ENCODE peak calls at places on chromosomes 11 and 22, in six cellular contexts. One of them, this sample, is unnamed.

GRCh38 chr11:78138694-78139421 is 568 bp downstream of the ALG8 start:
- DNase-seq in stimulated activated naive CD8-positive, alpha-beta T cell treated with anti-CD3 and anti-CD28 coated beads, Interleukin-15, amount 100 ng/mL, for 72 hours: peak; percentile 20
- DNase-seq in heart right ventricle: no peak
- DNase-seq in germinal center: peak; percentile 54
- DNase-seq in NCI-H2081: no peak
- DNase-seq in Peyer's patch: peak; percentile 52
- DNase-seq in this sample: peak; percentile 85

GRCh38 chr11:19379465-19379864 is 138.7 kb upstream of the E2F8 start:
- DNase-seq in Peyer's patch: no peak
- DNase-seq in germinal center: no peak
- DNase-seq in stimulated activated naive CD8-positive, alpha-beta T cell treated with anti-CD3 and anti-CD28 coated beads, Interleukin-15, amount 100 ng/mL, for 72 hours: no peak
- DNase-seq in NCI-H2081: no peak
- DNase-seq in heart right ventricle: no peak
- DNase-seq in this sample: no peak

GRCh38 chr11:58913685-58914084 is 25.6 kb upstream of the GLYATL1 start:
- DNase-seq in germinal center: no peak
- DNase-seq in stimulated activated naive CD8-positive, alpha-beta T cell treated with anti-CD3 and anti-CD28 coated beads, Interleukin-15, amount 100 ng/mL, for 72 hours: no peak
- DNase-seq in heart right ventricle: no peak
- DNase-seq in NCI-H2081: no peak
- DNase-seq in Peyer's patch: no peak
- DNase-seq in this sample: no peak

GRCh38 chr22:46970411-46971123 is 208.1 kb downstream of the TBC1D22A start:
- DNase-seq in NCI-H2081: no peak
- DNase-seq in stimulated activated naive CD8-positive, alpha-beta T cell treated with anti-CD3 and anti-CD28 coated beads, Interleukin-15, amount 100 ng/mL, for 72 hours: no peak
- DNase-seq in heart right ventricle: no peak
- DNase-seq in germinal center: no peak
- DNase-seq in Peyer's patch: no peak
- DNase-seq in this sample: no peak

GRCh38 chr11:94134651-94135512 is 6.2 kb downstream of the PANX1 start:
- DNase-seq in stimulated activated naive CD8-positive, alpha-beta T cell treated with anti-CD3 and anti-CD28 coated beads, Interleukin-15, amount 100 ng/mL, for 72 hours: no peak
- DNase-seq in NCI-H2081: no peak
- DNase-seq in Peyer's patch: peak; percentile 72
- DNase-seq in heart right ventricle: peak; percentile 61
- DNase-seq in germinal center: no peak
- DNase-seq in this sample: no peak

GRCh38 chr11:77187105-77187750 is 59.2 kb downstream of the MYO7A start:
- DNase-seq in NCI-H2081: no peak
- DNase-seq in germinal center: no peak
- DNase-seq in Peyer's patch: no peak
- DNase-seq in stimulated activated naive CD8-positive, alpha-beta T cell treated with anti-CD3 and anti-CD28 coated beads, Interleukin-15, amount 100 ng/mL, for 72 hours: no peak
- DNase-seq in heart right ventricle: no peak
- DNase-seq in this sample: no peak

GRCh38 chr22:32810241-32811133 is 9.0 kb downstream of the TIMP3 start:
- DNase-seq in germinal center: no peak
- DNase-seq in NCI-H2081: no peak
- DNase-seq in Peyer's patch: no peak
- DNase-seq in stimulated activated naive CD8-positive, alpha-beta T cell treated with anti-CD3 and anti-CD28 coated beads, Interleukin-15, amount 100 ng/mL, for 72 hours: no peak
- DNase-seq in heart right ventricle: no peak
- DNase-seq in this sample: no peak

GRCh38 chr22:32745251-32745995 is 56.1 kb upstream of the TIMP3 start:
- DNase-seq in stimulated activated naive CD8-positive, alpha-beta T cell treated with anti-CD3 and anti-CD28 coated beads, Interleukin-15, amount 100 ng/mL, for 72 hours: no peak
- DNase-seq in NCI-H2081: no peak
- DNase-seq in heart right ventricle: peak; percentile 48
- DNase-seq in germinal center: no peak
- DNase-seq in Peyer's patch: peak; percentile 56
- DNase-seq in this sample: no peak

GRCh38 chr22:30531651-30532608 is 14.6 kb downstream of the SEC14L6 start:
- DNase-seq in Peyer's patch: no peak
- DNase-seq in heart right ventricle: no peak
- DNase-seq in NCI-H2081: no peak
- DNase-seq in stimulated activated naive CD8-positive, alpha-beta T cell treated with anti-CD3 and anti-CD28 coated beads, Interleukin-15, amount 100 ng/mL, for 72 hours: no peak
- DNase-seq in germinal center: no peak
- DNase-seq in this sample: no peak

GRCh38 chr22:23688571-23688970 is 2.2 kb upstream of the RGL4 start:
- DNase-seq in heart right ventricle: no peak
- DNase-seq in stimulated activated naive CD8-positive, alpha-beta T cell treated with anti-CD3 and anti-CD28 coated beads, Interleukin-15, amount 100 ng/mL, for 72 hours: no peak
- DNase-seq in NCI-H2081: no peak
- DNase-seq in germinal center: no peak
- DNase-seq in Peyer's patch: peak; percentile 42
- DNase-seq in this sample: no peak

GRCh38 chr11:64800633-64801464 is 2.2 kb downstream of the MAP4K2 start:
- DNase-seq in NCI-H2081: no peak
- DNase-seq in germinal center: peak; percentile 42
- DNase-seq in stimulated activated naive CD8-positive, alpha-beta T cell treated with anti-CD3 and anti-CD28 coated beads, Interleukin-15, amount 100 ng/mL, for 72 hours: no peak
- DNase-seq in Peyer's patch: no peak
- DNase-seq in heart right ventricle: no peak
- DNase-seq in this sample: peak; percentile 58

GRCh38 chr11:71574418-71574817 is 8.3 kb downstream of the KRTAP5-11 start:
- DNase-seq in NCI-H2081: no peak
- DNase-seq in heart right ventricle: no peak
- DNase-seq in stimulated activated naive CD8-positive, alpha-beta T cell treated with anti-CD3 and anti-CD28 coated beads, Interleukin-15, amount 100 ng/mL, for 72 hours: no peak
- DNase-seq in germinal center: no peak
- DNase-seq in Peyer's patch: no peak
- DNase-seq in this sample: no peak

GRCh38 chr22:33054276-33054675 is 3.9 kb downstream of the SYN3 start:
- DNase-seq in germinal center: no peak
- DNase-seq in NCI-H2081: no peak
- DNase-seq in Peyer's patch: no peak
- DNase-seq in stimulated activated naive CD8-positive, alpha-beta T cell treated with anti-CD3 and anti-CD28 coated beads, Interleukin-15, amount 100 ng/mL, for 72 hours: no peak
- DNase-seq in heart right ventricle: no peak
- DNase-seq in this sample: no peak

GRCh38 chr11:74543991-74544390 is 48.4 kb upstream of the POLD3 start:
- DNase-seq in stimulated activated naive CD8-positive, alpha-beta T cell treated with anti-CD3 and anti-CD28 coated beads, Interleukin-15, amount 100 ng/mL, for 72 hours: no peak
- DNase-seq in NCI-H2081: no peak
- DNase-seq in germinal center: no peak
- DNase-seq in Peyer's patch: peak; percentile 63
- DNase-seq in heart right ventricle: no peak
- DNase-seq in this sample: no peak

GRCh38 chr11:40273192-40273732 is 1186.2 kb downstream of the LRRC4C start:
- DNase-seq in NCI-H2081: no peak
- DNase-seq in germinal center: no peak
- DNase-seq in heart right ventricle: no peak
- DNase-seq in Peyer's patch: no peak
- DNase-seq in stimulated activated naive CD8-positive, alpha-beta T cell treated with anti-CD3 and anti-CD28 coated beads, Interleukin-15, amount 100 ng/mL, for 72 hours: no peak
- DNase-seq in this sample: no peak